ENCODE peak calls at places on chromosomes 6 and 20, in six cellular contexts. C, W, P, F, M and J are unnamed samples.

GRCh38 chr6:44057931-44058616 is 69.2 kb downstream of the MRPL14 start:
- DNase-seq in C (no peak), M (no peak), P (no peak), F (peak; percentile 57), W (no peak), J (no peak)

GRCh38 chr20:16407251-16408067 is 165.8 kb downstream of the KIF16B start:
- DNase-seq in C (no peak), P (no peak), M (no peak), F (no peak), W (no peak), J (no peak)

GRCh38 chr20:33096921-33097320 is 17.5 kb downstream of the BPIFB4 start:
- DNase-seq in P (no peak), F (peak; percentile 51), W (no peak), C (no peak), M (no peak), J (no peak)

GRCh38 chr6:112109267-112109666 is 21.9 kb downstream of the FAM229B start:
- DNase-seq in F (no peak), W (no peak), C (no peak), P (no peak), M (no peak), J (no peak)

GRCh38 chr20:45254867-45255266 is 503 bp upstream of the SLPI start:
- DNase-seq in W (peak; percentile 60), P (no peak), C (peak; percentile 8), F (peak; percentile 55), M (no peak), J (no peak)

GRCh38 chr20:44188752-44189151 is 1.8 kb upstream of the JPH2 start:
- DNase-seq in F (no peak), C (no peak), W (no peak), P (no peak), M (no peak), J (no peak)

GRCh38 chr20:53032021-53033001 is 60.2 kb downstream of the TSHZ2 start:
- DNase-seq in F (peak; percentile 97), W (no peak), P (no peak), M (no peak), C (no peak), J (no peak)

GRCh38 chr6:165986647-165987482 is 180.8 kb downstream of the TBXT start:
- DNase-seq in C (peak; percentile 48), M (no peak), F (no peak), W (no peak), P (no peak), J (no peak)

GRCh38 chr6:104711371-104711770 is 148.3 kb downstream of the HACE1 start:
- DNase-seq in P (no peak), M (no peak), C (no peak), F (peak; percentile 66), W (no peak), J (no peak)

GRCh38 chr6:28982476-28983266 is 22.4 kb downstream of the ZNF311 start:
- DNase-seq in M (peak; percentile 12), W (peak; percentile 57), F (peak; percentile 52), C (no peak), P (peak; percentile 34), J (no peak)

GRCh38 chr20:53071833-53072232 is 99.7 kb downstream of the TSHZ2 start:
- DNase-seq in W (no peak), F (no peak), P (no peak), C (no peak), M (no peak), J (no peak)

GRCh38 chr20:10490706-10491105 is 55.6 kb downstream of the SLX4IP start:
- DNase-seq in W (no peak), F (peak; percentile 29), C (no peak), P (no peak), M (no peak), J (no peak)

GRCh38 chr6:84061613-84062398 is 28.2 kb downstream of the MRAP2 start:
- DNase-seq in C (no peak), M (no peak), F (no peak), W (no peak), P (no peak), J (no peak)

GRCh38 chr6:143283887-143284640 is 166.4 kb downstream of the ADAT2 start:
- DNase-seq in W (no peak), C (no peak), M (no peak), P (no peak), F (peak; percentile 94), J (no peak)

GRCh38 chr6:111771629-111772028 is 101.6 kb downstream of the FYN start:
- DNase-seq in W (no peak), F (no peak), M (no peak), C (no peak), P (no peak), J (no peak)

GRCh38 chr20:41177636-41178035 is 40.3 kb downstream of the PLCG1 start:
- DNase-seq in C (peak; percentile 89), F (peak; percentile 98), W (no peak), P (no peak), M (no peak), J (no peak)

GRCh38 chr6:32843321-32843978 is 397 bp downstream of the PSMB8 start:
- DNase-seq in M (no peak), C (no peak), F (no peak), W (no peak), P (no peak), J (peak; percentile 55)

GRCh38 chr6:30885481-30885998 is 1.2 kb downstream of the DDR1 start:
- DNase-seq in W (no peak), C (peak; percentile 39), M (no peak), F (peak; percentile 21), P (no peak), J (no peak)

GRCh38 chr6:11727995-11728961 is 50.3 kb downstream of the ADTRP start:
- DNase-seq in M (peak; percentile 12), F (no peak), W (peak; percentile 74), C (no peak), P (no peak), J (no peak)

GRCh38 chr6:35272005-35272404 is 12.5 kb downstream of the ZNF76 start:
- DNase-seq in P (no peak), M (no peak), F (no peak), W (no peak), C (no peak), J (no peak)

GRCh38 chr6:2853766-2854393 is 12.2 kb upstream of the SERPINB1 start:
- DNase-seq in M (peak; percentile 34), C (peak; percentile 71), P (peak; percentile 62), F (peak; percentile 82), W (no peak), J (peak; percentile 70)

GRCh38 chr6:32868257-32868788 is 14.3 kb downstream of the PSMB9 start:
- DNase-seq in P (peak; percentile 76), C (peak; percentile 54), F (peak; percentile 58), M (peak; percentile 79), W (peak; percentile 79), J (peak; percentile 90)

GRCh38 chr6:137871299-137871698 is 4.2 kb downstream of the TNFAIP3 start:
- DNase-seq in W (no peak), P (peak; percentile 35), C (no peak), M (no peak), F (no peak), J (no peak)

GRCh38 chr6:33895988-33896387 is 92.2 kb upstream of the MLN start:
- DNase-seq in W (no peak), P (no peak), F (no peak), C (no peak), M (no peak), J (no peak)

GRCh38 chr6:140178550-140179334 is 804.3 kb upstream of the CITED2 start:
- DNase-seq in C (peak; percentile 10), W (no peak), F (peak; percentile 86), P (no peak), M (no peak), J (no peak)

GRCh38 chr6:108800510-108800909 is 47.7 kb upstream of the ARMC2 start:
- DNase-seq in C (no peak), P (no peak), F (peak; percentile 49), M (no peak), W (no peak), J (no peak)

GRCh38 chr6:155022726-155023125 is 27.6 kb downstream of the TIAM2 start:
- DNase-seq in W (no peak), P (no peak), C (no peak), M (no peak), F (no peak), J (no peak)

GRCh38 chr6:88780714-88781389 is 182.6 kb downstream of the RNGTT start:
- DNase-seq in P (peak; percentile 51), M (peak; percentile 32), F (peak; percentile 70), C (peak; percentile 28), W (peak; percentile 66), J (peak; percentile 89)

GRCh38 chr6:17042422-17043147 is 59.3 kb upstream of the STMND1 start:
- DNase-seq in M (no peak), P (no peak), C (peak; percentile 48), F (peak; percentile 52), W (no peak), J (no peak)

GRCh38 chr20:23625236-23625964 is 12.4 kb downstream of the CST3 start:
- DNase-seq in P (no peak), F (no peak), C (no peak), M (no peak), W (no peak), J (no peak)

GRCh38 chr6:34953084-34954025 is 64.3 kb downstream of the ANKS1A start:
- DNase-seq in M (no peak), C (peak; percentile 50), F (peak; percentile 56), W (no peak), P (no peak), J (no peak)

GRCh38 chr6:3271756-3272155 is 13.0 kb downstream of the PSMG4 start:
- DNase-seq in F (no peak), M (no peak), C (no peak), W (no peak), P (no peak), J (no peak)

GRCh38 chr6:132322398-132322797 is 78.9 kb downstream of the MOXD1 start:
- DNase-seq in W (no peak), P (no peak), M (no peak), F (peak; percentile 72), C (no peak), J (no peak)

GRCh38 chr6:151007069-151007468 is 141.6 kb downstream of the MTHFD1L start:
- DNase-seq in F (no peak), M (no peak), C (no peak), W (no peak), P (no peak), J (no peak)